ENCODE peak calls at places on chromosomes 2 and 18, in five cellular contexts. One of them, this sample, is unnamed. For H3K27me3, the result is how much of the 10 kb centered on the place peaks cover.

GRCh38 chr2:25309402-25309801 is 32.3 kb downstream of the DNMT3A start:
- DNase-seq in kidney epithelial cell: no peak
- DNase-seq in mammary epithelial cell: no peak
- DNase-seq in GM23338: peak
- DNase-seq in heart left ventricle: no peak
- DNase-seq in this sample: peak

GRCh38 chr2:235009081-235009480 is 57.3 kb downstream of the SH3BP4 start:
- DNase-seq in kidney epithelial cell: no peak
- DNase-seq in mammary epithelial cell: no peak
- DNase-seq in GM23338: no peak
- DNase-seq in heart left ventricle: no peak
- DNase-seq in this sample: no peak

GRCh38 chr18:69487488-69488394 is 87.1 kb downstream of the DOK6 start:
- DNase-seq in kidney epithelial cell: no peak
- DNase-seq in mammary epithelial cell: no peak
- DNase-seq in GM23338: no peak
- DNase-seq in heart left ventricle: no peak
- DNase-seq in this sample: no peak

GRCh38 chr2:96860065-96861029 is 2.5 kb upstream of the ANKRD39 start:
- DNase-seq in kidney epithelial cell: no peak
- DNase-seq in mammary epithelial cell: no peak
- DNase-seq in GM23338: no peak
- DNase-seq in heart left ventricle: peak
- DNase-seq in this sample: no peak

GRCh38 chr2:439540-440465 is 151.9 kb upstream of the ALKAL2 start:
- DNase-seq in kidney epithelial cell: no peak
- DNase-seq in mammary epithelial cell: no peak
- DNase-seq in GM23338: no peak
- DNase-seq in heart left ventricle: no peak
- DNase-seq in this sample: no peak

GRCh38 chr2:6181525-6182270 is 489.5 kb downstream of the SOX11 start:
- DNase-seq in kidney epithelial cell: peak
- DNase-seq in mammary epithelial cell: no peak
- DNase-seq in GM23338: no peak
- DNase-seq in heart left ventricle: no peak
- DNase-seq in this sample: peak

GRCh38 chr2:192775011-192775410 is 580.3 kb upstream of the TMEFF2 start:
- DNase-seq in kidney epithelial cell: no peak
- DNase-seq in mammary epithelial cell: no peak
- DNase-seq in GM23338: no peak
- DNase-seq in heart left ventricle: no peak
- DNase-seq in this sample: no peak

GRCh38 chr2:67828066-67828465 is 234.7 kb downstream of the C1D start:
- DNase-seq in kidney epithelial cell: no peak
- DNase-seq in mammary epithelial cell: no peak
- DNase-seq in GM23338: no peak
- DNase-seq in heart left ventricle: no peak
- DNase-seq in this sample: no peak

GRCh38 chr2:83471708-83472107 is 987.4 kb downstream of the SUCLG1 start:
- DNase-seq in kidney epithelial cell: no peak
- DNase-seq in mammary epithelial cell: no peak
- DNase-seq in GM23338: no peak
- DNase-seq in heart left ventricle: no peak
- DNase-seq in this sample: no peak

GRCh38 chr18:44702594-44702993 is 21.9 kb downstream of the SETBP1 start:
- DNase-seq in kidney epithelial cell: no peak
- DNase-seq in mammary epithelial cell: no peak
- DNase-seq in GM23338: no peak
- DNase-seq in heart left ventricle: no peak
- DNase-seq in this sample: no peak

GRCh38 chr2:241794250-241794823 is 14.7 kb upstream of the NEU4 start:
- DNase-seq in kidney epithelial cell: no peak
- DNase-seq in mammary epithelial cell: no peak
- DNase-seq in GM23338: no peak
- DNase-seq in heart left ventricle: no peak
- DNase-seq in this sample: no peak

GRCh38 chr2:230666885-230667712 is 45.5 kb upstream of the CAB39 start:
- DNase-seq in kidney epithelial cell: no peak
- DNase-seq in mammary epithelial cell: peak
- DNase-seq in GM23338: no peak
- DNase-seq in heart left ventricle: peak
- DNase-seq in this sample: peak

GRCh38 chr18:79786304-79786703 is 11.4 kb upstream of the KCNG2 start:
- DNase-seq in kidney epithelial cell: no peak
- DNase-seq in mammary epithelial cell: no peak
- DNase-seq in GM23338: no peak
- DNase-seq in heart left ventricle: peak
- DNase-seq in this sample: no peak

GRCh38 chr18:79786781-79787526 is 10.8 kb upstream of the KCNG2 start:
- DNase-seq in kidney epithelial cell: no peak
- DNase-seq in mammary epithelial cell: no peak
- DNase-seq in GM23338: no peak
- DNase-seq in heart left ventricle: peak
- DNase-seq in this sample: no peak

GRCh38 chr18:79784071-79784913 is 13.4 kb upstream of the KCNG2 start:
- DNase-seq in kidney epithelial cell: no peak
- DNase-seq in mammary epithelial cell: no peak
- DNase-seq in GM23338: no peak
- DNase-seq in heart left ventricle: no peak
- DNase-seq in this sample: no peak

GRCh38 chr18:79784965-79785770 is 12.6 kb upstream of the KCNG2 start:
- DNase-seq in kidney epithelial cell: peak
- DNase-seq in mammary epithelial cell: peak
- DNase-seq in GM23338: no peak
- DNase-seq in heart left ventricle: no peak
- DNase-seq in this sample: no peak

GRCh38 chr18:79785831-79786230 is 11.9 kb upstream of the KCNG2 start:
- DNase-seq in kidney epithelial cell: no peak
- DNase-seq in mammary epithelial cell: no peak
- DNase-seq in GM23338: no peak
- DNase-seq in heart left ventricle: no peak
- DNase-seq in this sample: no peak
- H3K27me3 ChIP-seq in kidney epithelial cell: under half
- H3K27me3 ChIP-seq in mammary epithelial cell: under half
- H3K27me3 ChIP-seq in GM23338: under half
- H3K27me3 ChIP-seq in heart left ventricle: under half
- H3K27me3 ChIP-seq in this sample: half or more

DNA sequence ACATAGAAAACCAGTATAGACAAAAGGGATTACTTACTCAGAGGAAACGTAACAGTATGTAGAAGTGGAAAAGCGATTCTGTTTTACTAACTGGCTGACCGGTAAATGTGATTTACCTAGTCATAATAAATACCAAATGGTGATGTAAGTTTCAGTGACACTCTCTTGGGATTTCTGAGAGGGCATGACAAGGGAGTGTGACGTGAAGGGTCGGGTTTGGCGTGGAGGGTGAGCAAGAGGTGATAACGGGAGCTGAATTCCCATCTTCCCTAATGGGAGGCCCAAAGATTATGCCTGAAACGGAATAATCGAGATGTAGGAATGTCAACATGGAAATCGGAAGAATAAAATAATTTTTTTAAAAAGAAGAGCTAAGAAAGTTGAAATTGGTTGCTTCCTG is 12.7 kb upstream of the GNAL start:
- DNase-seq in kidney epithelial cell: no peak
- DNase-seq in mammary epithelial cell: no peak
- DNase-seq in GM23338: no peak
- DNase-seq in heart left ventricle: no peak
- DNase-seq in this sample: no peak
- H3K27me3 ChIP-seq in kidney epithelial cell: under half
- H3K27me3 ChIP-seq in mammary epithelial cell: under half
- H3K27me3 ChIP-seq in GM23338: under half
- H3K27me3 ChIP-seq in heart left ventricle: under half
- H3K27me3 ChIP-seq in this sample: under half

DNA sequence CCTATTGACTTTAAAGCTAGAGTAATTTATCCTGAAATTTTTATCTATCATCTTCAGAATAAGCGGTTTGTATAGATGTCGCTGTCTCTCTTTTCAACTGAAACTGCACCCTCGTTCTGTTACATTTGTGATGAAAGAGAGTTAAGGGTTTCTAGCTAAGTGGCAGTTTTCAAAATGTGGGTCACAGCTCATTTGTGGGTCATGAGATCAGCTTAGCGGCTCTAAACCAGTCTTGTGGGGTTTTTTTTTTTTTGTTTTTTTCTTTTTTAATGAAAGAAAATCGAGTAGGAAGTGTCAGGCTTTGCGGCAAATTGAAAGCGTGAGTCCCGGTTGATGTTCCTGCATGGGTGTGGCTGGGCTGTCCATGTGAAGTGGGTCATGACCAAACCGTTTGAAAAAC is 31.2 kb downstream of the SALL3 start:
- DNase-seq in kidney epithelial cell: no peak
- DNase-seq in mammary epithelial cell: no peak
- DNase-seq in GM23338: no peak
- DNase-seq in heart left ventricle: no peak
- DNase-seq in this sample: no peak
- H3K27me3 ChIP-seq in kidney epithelial cell: under half
- H3K27me3 ChIP-seq in mammary epithelial cell: under half
- H3K27me3 ChIP-seq in GM23338: under half
- H3K27me3 ChIP-seq in heart left ventricle: under half
- H3K27me3 ChIP-seq in this sample: under half

DNA sequence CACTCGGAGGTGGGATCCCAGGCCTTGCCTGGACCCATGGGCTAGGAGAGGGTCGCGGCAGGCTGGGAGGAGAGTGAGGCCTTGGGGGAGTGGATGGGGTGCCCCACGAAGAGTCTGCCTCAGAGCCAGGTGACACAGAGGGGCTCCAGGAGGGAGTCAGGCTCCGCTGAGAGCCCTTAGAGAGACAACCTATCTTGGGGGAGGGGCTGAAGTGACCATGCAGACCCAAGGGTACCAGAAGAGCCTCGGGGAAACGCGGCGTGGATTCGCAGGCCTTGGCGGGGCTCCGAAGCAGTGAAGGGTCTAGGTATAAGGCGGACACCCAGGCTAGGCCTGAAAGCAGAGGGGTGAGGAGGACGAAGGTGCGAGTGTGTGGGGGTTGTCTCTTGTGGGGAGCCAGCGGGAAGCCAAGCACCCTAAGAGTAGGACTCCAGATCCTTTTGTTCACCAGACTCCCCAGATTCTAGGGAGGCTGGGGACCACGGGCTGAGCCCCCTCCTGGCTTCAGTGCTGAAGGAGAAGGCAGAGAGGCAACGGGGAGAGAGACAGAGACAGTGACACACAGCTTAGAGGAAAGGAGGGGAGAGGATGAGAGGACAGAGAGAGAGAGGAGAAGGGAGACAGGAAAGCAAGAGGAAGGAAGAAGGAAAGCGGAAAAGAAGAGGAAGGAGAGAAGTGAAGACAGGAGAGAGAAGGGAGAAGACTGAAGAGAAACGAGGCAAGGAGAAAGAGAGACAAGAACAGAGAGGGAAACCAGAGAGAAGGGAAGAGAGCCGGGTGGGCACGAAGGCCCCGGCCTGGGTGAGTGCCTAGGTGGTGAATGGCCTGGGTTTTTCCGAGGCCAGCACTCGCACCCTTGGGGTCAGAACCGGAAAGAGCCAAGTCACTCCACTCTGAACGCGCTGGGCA is 1.1 kb upstream of the HOXD11 start:
- DNase-seq in kidney epithelial cell: no peak
- DNase-seq in mammary epithelial cell: no peak
- DNase-seq in GM23338: peak
- DNase-seq in heart left ventricle: no peak
- DNase-seq in this sample: no peak
- H3K27me3 ChIP-seq in kidney epithelial cell: under half
- H3K27me3 ChIP-seq in mammary epithelial cell: half or more
- H3K27me3 ChIP-seq in GM23338: half or more
- H3K27me3 ChIP-seq in heart left ventricle: half or more
- H3K27me3 ChIP-seq in this sample: half or more

DNA sequence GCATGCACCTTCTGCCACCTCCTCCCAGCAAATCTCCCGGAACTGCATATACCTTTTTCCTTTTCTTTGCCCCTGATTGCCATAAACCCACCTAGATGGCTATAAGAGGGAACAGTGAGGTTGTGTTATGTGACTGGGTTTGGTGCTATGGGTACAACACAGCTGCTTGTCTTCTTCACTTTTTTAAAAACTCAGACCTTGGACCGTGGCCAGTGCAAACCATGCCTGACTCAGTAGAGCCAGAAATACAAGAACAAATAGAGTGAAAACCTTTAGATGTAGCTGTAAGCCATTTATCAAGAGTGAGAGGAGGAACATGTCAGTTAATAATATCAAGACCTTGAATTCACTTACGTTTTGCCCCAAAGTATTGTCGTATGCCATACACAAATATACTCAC is 267.4 kb upstream of the CHAC2 start:
- DNase-seq in kidney epithelial cell: no peak
- DNase-seq in mammary epithelial cell: no peak
- DNase-seq in GM23338: no peak
- DNase-seq in heart left ventricle: no peak
- DNase-seq in this sample: no peak
- H3K27me3 ChIP-seq in kidney epithelial cell: under half
- H3K27me3 ChIP-seq in mammary epithelial cell: under half
- H3K27me3 ChIP-seq in GM23338: under half
- H3K27me3 ChIP-seq in heart left ventricle: under half
- H3K27me3 ChIP-seq in this sample: under half

DNA sequence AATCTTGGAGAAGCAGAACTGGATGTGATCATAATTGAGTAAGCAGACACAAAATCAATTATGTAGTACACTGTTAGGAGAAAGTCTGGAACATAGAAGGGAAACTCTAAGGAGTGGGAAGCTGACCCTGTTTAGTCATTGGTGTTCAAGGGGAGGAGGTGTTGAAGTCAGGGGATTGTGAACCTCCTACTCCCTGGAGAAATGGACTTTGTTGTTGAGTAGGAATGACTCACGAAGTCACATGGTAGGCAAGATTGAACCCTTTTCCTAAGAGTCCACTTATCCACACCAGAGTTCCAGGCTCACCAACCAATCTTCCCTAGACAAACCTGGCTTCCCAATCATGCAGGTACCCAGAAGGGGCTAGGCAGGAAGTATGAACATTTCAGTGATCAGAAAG is 81.0 kb upstream of the BCL11A start:
- DNase-seq in kidney epithelial cell: no peak
- DNase-seq in mammary epithelial cell: no peak
- DNase-seq in GM23338: no peak
- DNase-seq in heart left ventricle: no peak
- DNase-seq in this sample: no peak
- H3K27me3 ChIP-seq in kidney epithelial cell: under half
- H3K27me3 ChIP-seq in mammary epithelial cell: under half
- H3K27me3 ChIP-seq in GM23338: under half
- H3K27me3 ChIP-seq in heart left ventricle: under half
- H3K27me3 ChIP-seq in this sample: under half

DNA sequence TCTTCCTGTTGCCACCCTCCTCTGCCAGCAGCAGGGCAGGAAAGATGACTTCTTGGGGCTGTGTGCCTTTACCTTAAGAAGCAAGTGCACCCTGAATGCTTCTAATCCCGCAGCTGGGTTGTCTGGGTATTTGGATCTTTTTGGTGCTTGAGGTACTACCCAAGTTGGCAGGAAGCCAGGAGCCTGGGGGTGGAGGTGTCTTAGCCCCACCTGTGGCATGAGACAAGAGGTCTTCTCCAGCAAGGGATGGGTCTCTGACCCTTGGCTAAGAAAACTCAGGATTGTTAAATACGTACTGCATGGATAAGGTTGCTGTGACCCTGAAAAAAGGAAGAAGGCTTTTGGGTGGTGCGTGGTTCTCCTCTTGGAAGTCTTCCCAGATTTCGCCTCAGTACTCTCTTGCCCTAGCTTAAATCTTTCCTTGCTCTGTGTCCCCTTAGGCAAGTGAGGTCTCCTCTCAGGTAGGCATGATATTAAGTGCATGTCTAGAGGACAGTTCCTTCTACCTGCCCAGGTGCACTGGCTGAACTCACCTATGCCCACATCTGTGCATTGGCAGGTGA is 4.3 kb downstream of the HPCAL1 start:
- DNase-seq in kidney epithelial cell: no peak
- DNase-seq in mammary epithelial cell: no peak
- DNase-seq in GM23338: no peak
- DNase-seq in heart left ventricle: no peak
- DNase-seq in this sample: no peak
- H3K27me3 ChIP-seq in kidney epithelial cell: under half
- H3K27me3 ChIP-seq in mammary epithelial cell: under half
- H3K27me3 ChIP-seq in GM23338: under half
- H3K27me3 ChIP-seq in heart left ventricle: under half
- H3K27me3 ChIP-seq in this sample: half or more

GRCh38 chr2:88127888-88128653 is at the start of gene FABP1:
- DNase-seq in kidney epithelial cell: no peak
- DNase-seq in mammary epithelial cell: no peak
- DNase-seq in GM23338: no peak
- DNase-seq in heart left ventricle: no peak
- DNase-seq in this sample: no peak
- H3K27me3 ChIP-seq in kidney epithelial cell: under half
- H3K27me3 ChIP-seq in mammary epithelial cell: under half
- H3K27me3 ChIP-seq in GM23338: under half
- H3K27me3 ChIP-seq in heart left ventricle: under half
- H3K27me3 ChIP-seq in this sample: under half

This sample was measured in neural progenitor cell.